ENCODE peak calls at places on chromosomes 6 and 20, in four cellular contexts. One of them, this sample, is unnamed.

GRCh38 chr6:31896856-31897611 is 464 bp downstream of the EHMT2 start:
- DNase-seq in T-helper 9 cell: no peak
- DNase-seq in NCI-H774: no peak
- DNase-seq in GM12865: no peak
- DNase-seq in this sample: no peak

GRCh38 chr6:166351715-166352285 is 9.5 kb upstream of the SFT2D1 start:
- DNase-seq in T-helper 9 cell: no peak
- DNase-seq in NCI-H774: peak; percentile 90
- DNase-seq in GM12865: peak; percentile 69
- DNase-seq in this sample: peak; percentile 12

GRCh38 chr6:106823732-106824351 is 150.7 kb downstream of the CD24 start:
- DNase-seq in T-helper 9 cell: no peak
- DNase-seq in NCI-H774: no peak
- DNase-seq in GM12865: no peak
- DNase-seq in this sample: no peak

GRCh38 chr20:36281785-36282380 is 24.3 kb upstream of the DLGAP4 start:
- DNase-seq in T-helper 9 cell: no peak
- DNase-seq in NCI-H774: no peak
- DNase-seq in GM12865: no peak
- DNase-seq in this sample: no peak

GRCh38 chr20:921020-921419 is 4.9 kb upstream of the ANGPT4 start:
- DNase-seq in T-helper 9 cell: no peak
- DNase-seq in NCI-H774: no peak
- DNase-seq in GM12865: no peak
- DNase-seq in this sample: no peak

GRCh38 chr6:169971171-169971861 is 219.9 kb downstream of the ERMARD start:
- DNase-seq in T-helper 9 cell: no peak
- DNase-seq in NCI-H774: no peak
- DNase-seq in GM12865: no peak
- DNase-seq in this sample: no peak

GRCh38 chr20:56361888-56362287 is 3.1 kb downstream of the FAM210B start:
- DNase-seq in T-helper 9 cell: no peak
- DNase-seq in NCI-H774: no peak
- DNase-seq in GM12865: no peak
- DNase-seq in this sample: no peak

GRCh38 chr20:38126146-38126912 is 38.7 kb downstream of the TGM2 start:
- DNase-seq in T-helper 9 cell: no peak
- DNase-seq in NCI-H774: no peak
- DNase-seq in GM12865: no peak
- DNase-seq in this sample: no peak

GRCh38 chr20:48544402-48545333 is 283.1 kb downstream of the PREX1 start:
- DNase-seq in T-helper 9 cell: no peak
- DNase-seq in NCI-H774: no peak
- DNase-seq in GM12865: no peak
- DNase-seq in this sample: no peak

GRCh38 chr6:148335582-148335981 is 7.1 kb upstream of the SASH1 start:
- DNase-seq in T-helper 9 cell: no peak
- DNase-seq in NCI-H774: no peak
- DNase-seq in GM12865: no peak
- DNase-seq in this sample: no peak

GRCh38 chr6:139473239-139473701 is 98.8 kb upstream of the CITED2 start:
- DNase-seq in T-helper 9 cell: no peak
- DNase-seq in NCI-H774: no peak
- DNase-seq in GM12865: no peak
- DNase-seq in this sample: no peak

GRCh38 chr20:2815242-2815900 is 584 bp downstream of the C20orf141 start:
- DNase-seq in T-helper 9 cell: no peak
- DNase-seq in NCI-H774: no peak
- DNase-seq in GM12865: no peak
- DNase-seq in this sample: no peak

GRCh38 chr20:25859649-25860530 is 163.2 kb upstream of the ZNF337 start:
- DNase-seq in T-helper 9 cell: peak; percentile 52
- DNase-seq in NCI-H774: peak; percentile 39
- DNase-seq in GM12865: no peak
- DNase-seq in this sample: peak; percentile 62

GRCh38 chr6:52155791-52156576 is 30.2 kb upstream of the IL17A start:
- DNase-seq in T-helper 9 cell: no peak
- DNase-seq in NCI-H774: no peak
- DNase-seq in GM12865: peak; percentile 92
- DNase-seq in this sample: peak; percentile 98

GRCh38 chr6:55176958-55177357 is 2.6 kb downstream of the HCRTR2 start:
- DNase-seq in T-helper 9 cell: no peak
- DNase-seq in NCI-H774: no peak
- DNase-seq in GM12865: no peak
- DNase-seq in this sample: peak; percentile 27

GRCh38 chr6:137341721-137342195 is 122.6 kb upstream of the IFNGR1 start:
- DNase-seq in T-helper 9 cell: peak; percentile 34
- DNase-seq in NCI-H774: peak; percentile 84
- DNase-seq in GM12865: peak; percentile 37
- DNase-seq in this sample: peak; percentile 73

GRCh38 chr6:70274338-70274737 is 28.5 kb downstream of the COL9A1 start:
- DNase-seq in T-helper 9 cell: no peak
- DNase-seq in NCI-H774: no peak
- DNase-seq in GM12865: no peak
- DNase-seq in this sample: no peak

GRCh38 chr6:81997091-81997926 is 244.8 kb upstream of the TENT5A start:
- DNase-seq in T-helper 9 cell: no peak
- DNase-seq in NCI-H774: no peak
- DNase-seq in GM12865: peak; percentile 40
- DNase-seq in this sample: no peak

GRCh38 chr6:30311101-30311500 is 15.6 kb upstream of the TRIM39 start:
- DNase-seq in T-helper 9 cell: no peak
- DNase-seq in NCI-H774: no peak
- DNase-seq in GM12865: no peak
- DNase-seq in this sample: no peak

GRCh38 chr6:146700078-146700686 is 101.4 kb downstream of the ADGB start:
- DNase-seq in T-helper 9 cell: peak; percentile 11
- DNase-seq in NCI-H774: peak; percentile 84
- DNase-seq in GM12865: peak; percentile 72
- DNase-seq in this sample: peak; percentile 52

This sample was measured in MM.1S.